ENCODE peak calls at places on chromosomes 12 and 14, in ten cellular contexts. H, G, C, P, E, I, L, O, Z and K are unnamed samples.

GRCh38 chr12:65280306-65280705 is 1.8 kb downstream of the MSRB3 start:
- DNase-seq in G (no peak), E (no peak), C (no peak), H (no peak), O (no peak), I (no peak), L (peak), P (no peak), Z (no peak), K (no peak)

GRCh38 chr12:107032266-107032665 is 45.3 kb upstream of the MTERF2 start:
- DNase-seq in E (no peak), C (no peak), I (no peak), O (no peak), H (no peak), G (no peak), P (no peak), Z (no peak), L (no peak), K (no peak)

GRCh38 chr12:78384541-78384940 is 480.0 kb upstream of the SYT1 start:
- DNase-seq in H (no peak), P (no peak), G (no peak), C (no peak), L (peak), E (no peak), Z (no peak), I (no peak), O (no peak), K (no peak)

GRCh38 chr14:103528158-103528511 is 861 bp upstream of the TRMT61A start:
- DNase-seq in I (no peak), O (no peak), G (no peak), H (no peak), C (peak), P (no peak), L (no peak), E (no peak), Z (no peak), K (peak)

GRCh38 chr12:75986001-75986739 is 45.4 kb downstream of the PHLDA1 start:
- DNase-seq in P (no peak), I (no peak), C (no peak), Z (no peak), E (no peak), G (no peak), L (peak), H (no peak), O (no peak), K (no peak)

GRCh38 chr14:32933943-32934890 is 4.5 kb upstream of the NPAS3 start:
- DNase-seq in G (peak), I (no peak), C (no peak), E (no peak), P (peak), O (peak), H (peak), Z (no peak), L (peak), K (no peak)

GRCh38 chr14:39988939-39989338 is 556.7 kb upstream of the FBXO33 start:
- DNase-seq in I (no peak), P (no peak), C (no peak), L (peak), G (no peak), O (no peak), Z (no peak), E (no peak), H (no peak), K (peak)

GRCh38 chr12:46919666-46920065 is 93.9 kb upstream of the SLC38A4 start:
- DNase-seq in C (no peak), Z (no peak), O (no peak), I (no peak), E (no peak), L (no peak), H (no peak), P (peak), G (no peak), K (no peak)

GRCh38 chr12:89051065-89051677 is 301.1 kb downstream of the DUSP6 start:
- DNase-seq in L (peak), Z (no peak), H (no peak), I (no peak), O (peak), C (no peak), E (no peak), P (peak), G (peak), K (peak)

GRCh38 chr12:27646149-27646548 is 50.1 kb upstream of the REP15 start:
- DNase-seq in P (no peak), L (no peak), I (no peak), H (no peak), E (no peak), G (no peak), Z (no peak), C (no peak), O (no peak), K (no peak)

GRCh38 chr12:103727638-103728037 is 113.4 kb downstream of the NT5DC3 start:
- DNase-seq in O (no peak), L (no peak), P (no peak), E (no peak), C (no peak), G (no peak), I (no peak), H (no peak), Z (no peak), K (no peak)

GRCh38 chr12:124454352-124454725 is 113.1 kb downstream of the NCOR2 start:
- DNase-seq in I (no peak), L (no peak), Z (no peak), C (no peak), H (no peak), E (no peak), O (no peak), G (no peak), P (peak), K (no peak)

GRCh38 chr12:21551811-21552469 is 25.8 kb downstream of the SPX start:
- DNase-seq in O (no peak), H (no peak), I (no peak), C (no peak), E (no peak), L (no peak), G (no peak), Z (no peak), P (no peak), K (no peak)

GRCh38 chr12:16524378-16524777 is 81.6 kb downstream of the LMO3 start:
- DNase-seq in O (no peak), P (no peak), I (no peak), Z (no peak), E (no peak), H (no peak), G (no peak), L (no peak), C (no peak), K (peak)

GRCh38 chr12:64608901-64609542 is 1.3 kb upstream of the RASSF3 start:
- DNase-seq in H (peak), Z (no peak), G (no peak), E (no peak), P (peak), L (peak), I (peak), O (peak), C (peak), K (peak)

GRCh38 chr12:10771132-10771733 is 31.2 kb downstream of the TAS2R7 start:
- DNase-seq in O (peak), H (no peak), I (no peak), L (peak), G (no peak), P (peak), C (no peak), E (no peak), Z (no peak), K (no peak)